ENCODE peak calls at places on chromosomes 6 and 20, in seven cellular contexts. E is lower leg skin, G is IMR-90, P is HCT116, T is upper lobe of right lung, L is fibroblast of the aortic adventitia, U is lower lobe of right lung. Y is an unnamed sample.
A peak's percentile ranks its signal among the peaks of the same experiment; 100 is the strongest.

GRCh38 chr6:169669147-169669546 is 32.7 kb downstream of the WDR27 start:
- DNase-seq in G (no peak), P (no peak), U (peak; percentile 40), E (no peak), T (no peak), L (no peak), Y (no peak)

GRCh38 chr6:170438402-170438753 is 114.7 kb downstream of the PSMB1 start:
- DNase-seq in T (peak; percentile 88), L (peak; percentile 97), G (peak; percentile 99), E (peak; percentile 82), U (peak; percentile 79), P (peak; percentile 12), Y (peak; percentile 99)

GRCh38 chr6:85923013-85923430 is 280.3 kb upstream of the SYNCRIP start:
- DNase-seq in L (peak; percentile 53), T (no peak), P (peak; percentile 22), E (no peak), G (peak; percentile 51), U (no peak), Y (peak; percentile 3)

GRCh38 chr6:151690303-151690702 is 117.2 kb upstream of the ESR1 start:
- DNase-seq in P (no peak), L (peak; percentile 77), G (no peak), U (no peak), T (no peak), E (no peak), Y (no peak)

GRCh38 chr6:50907565-50907964 is 88.9 kb downstream of the TFAP2B start:
- DNase-seq in T (no peak), P (no peak), G (no peak), E (no peak), L (no peak), U (no peak), Y (no peak)

GRCh38 chr6:160253242-160253641 is 5.4 kb downstream of the SLC22A2 start:
- DNase-seq in T (no peak), P (no peak), E (no peak), G (no peak), L (no peak), U (no peak), Y (no peak)

GRCh38 chr6:162538643-162539064 is 188.9 kb downstream of the PRKN start:
- DNase-seq in E (no peak), T (no peak), U (no peak), L (no peak), P (no peak), G (no peak), Y (no peak)

GRCh38 chr6:158783851-158784250 is 35.3 kb downstream of the EZR start:
- DNase-seq in G (no peak), L (no peak), E (no peak), P (no peak), T (no peak), U (no peak), Y (no peak)

GRCh38 chr6:80548496-80548895 is 442.0 kb downstream of the BCKDHB start:
- DNase-seq in T (no peak), E (no peak), P (no peak), U (no peak), L (peak; percentile 99), G (peak; percentile 51), Y (no peak)

GRCh38 chr6:147961473-147962141 is 381.0 kb upstream of the SASH1 start:
- DNase-seq in E (no peak), T (no peak), L (no peak), U (no peak), P (no peak), G (no peak), Y (no peak)

GRCh38 chr20:33305591-33306057 is 22.6 kb downstream of the BPIFB1 start:
- DNase-seq in P (peak; percentile 19), L (no peak), E (no peak), U (no peak), G (no peak), T (no peak), Y (no peak)

GRCh38 chr20:31967830-31968249 is at the start of gene XKR7:
- DNase-seq in P (no peak), T (no peak), G (no peak), U (peak; percentile 50), L (no peak), E (no peak), Y (no peak)

GRCh38 chr20:53763707-53764415 is 170.2 kb upstream of the ZNF217 start:
- DNase-seq in U (no peak), G (peak; percentile 58), L (peak; percentile 61), P (no peak), T (no peak), E (no peak), Y (no peak)

GRCh38 chr6:111614833-111615582 is 9.3 kb upstream of the TRAF3IP2 start:
- DNase-seq in G (no peak), P (no peak), U (peak; percentile 70), L (no peak), T (peak; percentile 74), E (no peak), Y (no peak)

GRCh38 chr20:9514461-9515210 is at the start of gene LAMP5:
- DNase-seq in P (no peak), U (peak; percentile 47), E (no peak), T (no peak), L (no peak), G (peak; percentile 29), Y (no peak)

GRCh38 chr6:34771727-34772126 is 14.4 kb downstream of the SNRPC start:
- DNase-seq in T (no peak), G (peak; percentile 83), P (no peak), L (peak; percentile 44), E (no peak), U (no peak), Y (no peak)

GRCh38 chr6:14596410-14596809 is 478.8 kb downstream of the CD83 start:
- DNase-seq in T (peak; percentile 69), E (no peak), L (peak; percentile 19), P (peak; percentile 3), U (peak; percentile 78), G (peak; percentile 84), Y (peak; percentile 46)

GRCh38 chr20:24100370-24101011 is 111.9 kb upstream of the GGTLC1 start:
- DNase-seq in E (peak; percentile 35), P (peak; percentile 18), T (no peak), U (peak; percentile 55), G (peak; percentile 47), L (peak; percentile 56), Y (peak; percentile 5)

GRCh38 chr6:166244353-166245045 is 63.7 kb downstream of the PRR18 start:
- DNase-seq in E (no peak), L (no peak), U (no peak), G (no peak), T (no peak), P (no peak), Y (no peak)

GRCh38 chr6:10793035-10793434 is 45.3 kb downstream of the MAK start:
- DNase-seq in T (no peak), G (no peak), E (no peak), P (no peak), L (no peak), U (no peak), Y (no peak)

GRCh38 chr6:32047539-32047854 is 9.3 kb downstream of the CYP21A2 start:
- DNase-seq in G (no peak), U (no peak), E (no peak), L (no peak), P (no peak), T (no peak), Y (no peak)

GRCh38 chr20:49948178-49948577 is 12.0 kb downstream of the RNF114 start:
- DNase-seq in U (no peak), P (no peak), E (no peak), T (no peak), L (no peak), G (peak; percentile 52), Y (no peak)

DNA sequence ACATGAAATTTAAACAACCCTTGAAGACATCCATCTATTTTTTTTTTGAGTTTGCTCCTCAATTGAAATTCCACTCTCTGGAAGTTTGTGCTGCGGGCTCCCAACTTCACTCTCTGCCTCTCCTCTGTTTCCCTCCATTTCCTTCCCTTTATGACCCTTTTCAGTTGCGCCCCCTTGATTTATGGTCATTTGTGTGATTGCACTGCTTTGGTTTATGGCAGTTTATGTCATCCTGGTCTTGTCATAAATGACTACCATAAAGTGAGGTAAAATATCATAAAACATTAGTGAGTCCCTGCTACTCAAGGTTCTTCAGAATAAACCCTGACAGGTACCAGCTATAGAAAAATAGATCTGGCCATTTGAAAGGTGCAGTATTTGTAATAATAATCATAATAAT is 348.3 kb upstream of the ZFP64 start:
- DNase-seq in G (no peak), T (no peak), P (no peak), U (no peak), E (no peak), L (no peak), Y (no peak)
- H3K4me3 ChIP-seq in G (no peak overlapping the region), T (no peak overlapping the region), P (no peak overlapping the region), U (no peak overlapping the region), E (no peak overlapping the region), L (no peak overlapping the region), Y (no peak overlapping the region)

GRCh38 chr6:139252018-139252390 is 39.8 kb downstream of the TXLNB start:
- DNase-seq in L (no peak), E (no peak), T (no peak), P (no peak), G (no peak), U (no peak), Y (no peak)
- TF ChIP-seq CTCF in L (no peak), E (no peak), T (no peak), P (no peak), G (no peak), U (no peak), Y (no peak)

GRCh38 chr6:3755637-3756515 is 4.4 kb upstream of the PXDC1 start:
- DNase-seq in T (no peak), U (no peak), P (no peak), G (no peak), L (no peak), E (no peak), Y (no peak)

GRCh38 chr6:3757241-3757641 is 5.7 kb upstream of the PXDC1 start:
- DNase-seq in T (no peak), G (no peak), U (no peak), E (no peak), P (no peak), L (no peak), Y (no peak)

GRCh38 chr6:3759656-3760245 is 8.2 kb upstream of the PXDC1 start:
- DNase-seq in P (no peak), E (no peak), L (peak; percentile 97), U (no peak), T (no peak), G (peak; percentile 95), Y (no peak)

GRCh38 chr6:3758842-3759144 is 7.3 kb upstream of the PXDC1 start:
- DNase-seq in L (no peak), E (no peak), P (no peak), G (no peak), T (no peak), U (no peak), Y (no peak)

DNA sequence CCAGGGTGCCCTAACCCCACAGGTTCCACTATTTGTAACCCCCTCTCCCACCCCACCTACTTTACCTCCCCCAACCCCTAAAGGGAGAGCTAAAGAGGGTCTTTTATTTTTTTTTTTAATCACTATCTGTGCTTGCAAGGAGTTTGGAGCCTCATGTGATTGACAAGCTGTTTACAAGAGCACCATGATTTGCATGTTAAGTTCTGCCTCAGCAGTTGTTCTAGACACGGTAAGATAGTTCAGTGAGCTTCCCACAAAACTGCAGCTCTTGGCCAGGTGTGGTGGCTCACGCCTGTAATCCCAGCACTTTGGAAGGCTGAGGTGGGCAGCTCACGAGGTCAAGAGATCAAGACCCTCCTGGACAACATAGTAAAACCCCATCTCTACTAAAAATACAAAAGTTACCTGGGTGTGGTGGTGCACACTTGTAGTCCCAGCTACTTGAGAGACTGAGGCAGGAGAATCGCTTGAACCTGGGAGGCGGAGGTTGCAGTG is 5.0 kb upstream of the PXDC1 start:
- DNase-seq in P (no peak), T (no peak), E (no peak), U (no peak), L (no peak), G (no peak), Y (no peak)
- H3K4me3 ChIP-seq in P (no peak overlapping the region), T (no peak overlapping the region), E (no peak overlapping the region), U (no peak overlapping the region), L (no peak overlapping the region), G (no peak overlapping the region), Y (no peak overlapping the region)

GRCh38 chr6:75934643-75935472 is 137.6 kb downstream of the IMPG1 start:
- DNase-seq in L (peak; percentile 80), E (peak; percentile 28), G (peak; percentile 79), P (peak; percentile 48), U (no peak), T (no peak), Y (peak; percentile 65)
- TF ChIP-seq CTCF in L (peak; percentile 79), E (no peak), G (peak; percentile 81), P (peak; percentile 87), U (peak; percentile 69), T (peak; percentile 70), Y (peak; percentile 75)